ENCODE peak calls at places on chromosomes 7 and 10, in five cellular contexts. B is DND-41, O is lower lobe of right lung, R is skeletal muscle cell, I is WERI-Rb-1. S is an unnamed sample.

GRCh38 chr10:88008866-88009470 is 145.5 kb downstream of the PTEN start:
- DNase-seq in O (no peak), I (no peak), B (no peak), R (no peak), S (no peak)

GRCh38 chr7:16563281-16564022 is 36.8 kb downstream of the LRRC72 start:
- DNase-seq in O (no peak), I (no peak), B (no peak), R (no peak), S (peak)

GRCh38 chr10:52308251-52309031 is 5.6 kb upstream of the DKK1 start:
- DNase-seq in R (no peak), O (peak), B (peak), I (peak), S (peak)

GRCh38 chr10:121371836-121372235 is 226.4 kb downstream of the FGFR2 start:
- DNase-seq in I (no peak), B (no peak), O (no peak), R (no peak), S (no peak)

GRCh38 chr7:88324699-88325098 is 18.0 kb upstream of the STEAP4 start:
- DNase-seq in B (no peak), R (no peak), I (no peak), O (no peak), S (no peak)

GRCh38 chr10:124064158-124064603 is 29.2 kb downstream of the CHST15 start:
- DNase-seq in I (no peak), R (no peak), O (no peak), B (no peak), S (no peak)

GRCh38 chr7:106679153-106679931 is 18.4 kb upstream of the CCDC71L start:
- DNase-seq in I (no peak), O (no peak), R (peak), B (no peak), S (no peak)

GRCh38 chr10:78838141-78838540 is 230.6 kb upstream of the ZMIZ1 start:
- DNase-seq in B (no peak), I (no peak), O (no peak), R (no peak), S (no peak)

GRCh38 chr10:119517235-119518141 is 25.0 kb downstream of the RGS10 start:
- DNase-seq in I (no peak), O (peak), R (no peak), B (peak), S (peak)

GRCh38 chr7:139095194-139095659 is 14.3 kb downstream of the ZC3HAV1 start:
- DNase-seq in O (no peak), I (no peak), R (no peak), B (peak), S (no peak)

GRCh38 chr10:33746878-33747277 is 412.4 kb upstream of the NRP1 start:
- DNase-seq in B (no peak), I (no peak), R (no peak), O (no peak), S (peak)

GRCh38 chr7:45684910-45685618 is 110.9 kb downstream of the ADCY1 start:
- DNase-seq in R (no peak), B (no peak), O (no peak), I (no peak), S (no peak)

GRCh38 chr7:1678571-1679325 is 8.7 kb downstream of the ELFN1 start:
- DNase-seq in B (peak), I (no peak), R (no peak), O (no peak), S (no peak)

GRCh38 chr10:13270877-13271551 is 28.9 kb downstream of the PHYH start:
- DNase-seq in R (no peak), O (no peak), B (no peak), I (no peak), S (peak)

GRCh38 chr7:77427996-77428603 is 12.0 kb upstream of the GSAP start:
- DNase-seq in O (no peak), R (no peak), B (peak), I (no peak), S (peak)

GRCh38 chr7:77426052-77426404 is 9.9 kb upstream of the GSAP start:
- DNase-seq in I (no peak), O (no peak), R (no peak), B (no peak), S (no peak)

GRCh38 chr7:77422500-77422899 is 6.4 kb upstream of the GSAP start:
- DNase-seq in O (no peak), I (no peak), B (no peak), R (no peak), S (no peak)

GRCh38 chr7:77426521-77427051 is 10.4 kb upstream of the GSAP start:
- DNase-seq in O (no peak), R (no peak), B (no peak), I (no peak), S (peak)

GRCh38 chr7:77425151-77426051 is 9.3 kb upstream of the GSAP start:
- DNase-seq in I (no peak), R (no peak), O (no peak), B (no peak), S (peak)
- H3K4me3 ChIP-seq in I (peak), R (peak), O (peak), B (no peak), S (no peak)

DNA sequence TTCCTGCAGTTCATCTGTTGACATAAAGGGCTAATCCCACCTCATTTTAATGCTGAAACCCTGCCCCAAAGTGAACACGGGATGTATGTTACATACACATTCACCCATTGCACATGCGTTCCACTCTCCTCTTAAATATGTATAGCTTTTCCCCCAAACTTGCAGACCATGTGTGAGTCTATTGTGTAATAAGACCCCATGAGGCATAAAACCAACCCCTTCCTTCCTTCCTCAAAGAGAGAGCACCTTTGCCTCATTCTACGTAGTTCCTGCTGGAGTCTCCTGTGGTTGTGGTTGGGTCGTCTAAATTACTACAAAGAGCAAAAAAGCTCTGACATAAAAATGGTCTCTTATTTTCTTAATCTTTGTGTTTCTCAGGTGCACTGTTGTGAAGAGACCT is 345.7 kb upstream of the KLF6 start:
- DNase-seq in R (no peak), B (peak), O (no peak), I (no peak), S (no peak)
- H3K4me3 ChIP-seq in R (no peak), B (peak), O (no peak), I (no peak), S (no peak)

GRCh38 chr7:137754076-137754851 is 92.5 kb downstream of the DGKI start:
- DNase-seq in R (no peak), O (no peak), B (no peak), I (no peak), S (no peak)
- H3K4me3 ChIP-seq in R (no peak), O (no peak), B (no peak), I (no peak), S (no peak)

GRCh38 chr10:73493781-73494180 is 2.0 kb downstream of the PPP3CB start:
- DNase-seq in O (no peak), B (no peak), R (peak), I (no peak), S (peak)
- H3K4me3 ChIP-seq in O (peak), B (peak), R (peak), I (no peak), S (peak)

DNA sequence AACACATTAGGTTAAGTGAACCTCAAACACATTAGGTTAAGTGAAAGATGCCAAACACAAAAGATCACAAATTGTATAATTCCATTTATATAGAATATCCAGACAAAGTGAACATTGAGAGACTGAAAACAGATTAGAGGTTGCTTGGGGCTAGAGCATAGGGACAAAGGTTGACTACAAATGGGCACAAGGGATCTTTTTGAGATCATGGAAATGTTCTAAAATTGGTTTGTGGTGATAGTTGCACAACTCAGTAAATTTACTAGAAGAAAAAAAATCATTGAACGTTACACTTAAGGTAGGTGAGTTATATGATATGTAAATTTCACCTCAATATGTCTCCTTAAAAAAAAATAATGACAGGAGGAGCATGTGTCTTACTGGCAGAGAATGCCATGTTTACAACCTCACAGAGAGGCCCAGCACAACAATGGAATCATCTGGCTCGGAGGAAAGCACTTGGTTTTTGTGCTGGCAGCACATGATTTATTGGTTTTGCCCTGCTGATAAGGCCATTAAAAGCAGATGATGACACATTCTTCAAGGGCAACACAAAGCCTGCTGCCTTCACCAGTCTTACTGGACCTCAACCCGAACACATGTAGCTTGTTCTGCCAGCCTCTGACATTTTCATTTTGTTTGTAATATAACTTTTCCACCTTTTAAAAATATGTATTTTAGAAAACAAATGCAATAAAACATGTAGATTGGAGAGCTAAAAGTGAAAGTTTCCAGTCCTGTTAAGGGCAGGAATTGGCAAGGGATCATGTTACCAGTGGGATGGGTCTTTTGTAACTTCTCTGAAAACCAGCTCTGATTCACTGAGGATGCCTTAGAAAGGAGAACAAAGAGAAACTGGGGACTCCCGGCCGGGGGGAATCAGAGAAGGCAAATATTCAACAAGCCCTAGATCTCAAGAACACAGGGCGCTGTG is 11.9 kb upstream of the LMOD2 start:
- DNase-seq in O (no peak), R (peak), I (no peak), B (no peak), S (peak)
- H3K4me3 ChIP-seq in O (no peak), R (peak), I (no peak), B (no peak), S (peak)

GRCh38 chr7:77626515-77627306 is 69.5 kb upstream of the RSBN1L start:
- DNase-seq in O (no peak), I (no peak), R (no peak), B (no peak), S (no peak)
- H3K4me3 ChIP-seq in O (no peak), I (no peak), R (no peak), B (no peak), S (no peak)

S was measured in astrocyte of the spinal cord.